ENCODE peak calls at places on chromosomes 5 and 9, in seven cellular contexts. One of them, this sample, is unnamed.

GRCh38 chr5:45385321-45386058 is 310.7 kb downstream of the HCN1 start:
- DNase-seq in stimulated activated CD4-positive, alpha-beta T cell treated with anti-CD3 and anti-CD28 coated beads, Interleukin-4, amount 100 ng/mL, for 1 hour: no peak
- DNase-seq in naive thymus-derived CD8-positive, alpha-beta T cell: no peak
- DNase-seq in RWPE1: peak
- DNase-seq in cardiac muscle cell: peak
- DNase-seq in H54: peak
- DNase-seq in neural crest cell: no peak
- DNase-seq in this sample: no peak

GRCh38 chr5:163677092-163677491 is 171.7 kb downstream of the MAT2B start:
- DNase-seq in H54: no peak
- DNase-seq in RWPE1: no peak
- DNase-seq in neural crest cell: no peak
- DNase-seq in cardiac muscle cell: no peak
- DNase-seq in stimulated activated CD4-positive, alpha-beta T cell treated with anti-CD3 and anti-CD28 coated beads, Interleukin-4, amount 100 ng/mL, for 1 hour: no peak
- DNase-seq in naive thymus-derived CD8-positive, alpha-beta T cell: no peak
- DNase-seq in this sample: no peak

GRCh38 chr5:154242442-154242841 is 51.9 kb downstream of the GALNT10 start:
- DNase-seq in neural crest cell: no peak
- DNase-seq in cardiac muscle cell: no peak
- DNase-seq in H54: no peak
- DNase-seq in naive thymus-derived CD8-positive, alpha-beta T cell: no peak
- DNase-seq in RWPE1: no peak
- DNase-seq in stimulated activated CD4-positive, alpha-beta T cell treated with anti-CD3 and anti-CD28 coated beads, Interleukin-4, amount 100 ng/mL, for 1 hour: no peak
- DNase-seq in this sample: no peak

GRCh38 chr9:106883626-106884190 is 20.7 kb downstream of the ZNF462 start:
- DNase-seq in stimulated activated CD4-positive, alpha-beta T cell treated with anti-CD3 and anti-CD28 coated beads, Interleukin-4, amount 100 ng/mL, for 1 hour: no peak
- DNase-seq in H54: no peak
- DNase-seq in naive thymus-derived CD8-positive, alpha-beta T cell: no peak
- DNase-seq in neural crest cell: no peak
- DNase-seq in RWPE1: no peak
- DNase-seq in cardiac muscle cell: peak
- DNase-seq in this sample: no peak

GRCh38 chr5:147432323-147432722 is 77.5 kb downstream of the DPYSL3 start:
- DNase-seq in naive thymus-derived CD8-positive, alpha-beta T cell: no peak
- DNase-seq in stimulated activated CD4-positive, alpha-beta T cell treated with anti-CD3 and anti-CD28 coated beads, Interleukin-4, amount 100 ng/mL, for 1 hour: no peak
- DNase-seq in RWPE1: no peak
- DNase-seq in cardiac muscle cell: no peak
- DNase-seq in H54: no peak
- DNase-seq in neural crest cell: no peak
- DNase-seq in this sample: no peak

GRCh38 chr5:6377121-6377520 is 1.2 kb downstream of the MED10 start:
- DNase-seq in cardiac muscle cell: peak
- DNase-seq in RWPE1: no peak
- DNase-seq in naive thymus-derived CD8-positive, alpha-beta T cell: no peak
- DNase-seq in neural crest cell: no peak
- DNase-seq in stimulated activated CD4-positive, alpha-beta T cell treated with anti-CD3 and anti-CD28 coated beads, Interleukin-4, amount 100 ng/mL, for 1 hour: no peak
- DNase-seq in H54: no peak
- DNase-seq in this sample: no peak

GRCh38 chr5:126178521-126178920 is 244.7 kb upstream of the GRAMD2B start:
- DNase-seq in RWPE1: no peak
- DNase-seq in H54: no peak
- DNase-seq in naive thymus-derived CD8-positive, alpha-beta T cell: no peak
- DNase-seq in cardiac muscle cell: peak
- DNase-seq in neural crest cell: no peak
- DNase-seq in stimulated activated CD4-positive, alpha-beta T cell treated with anti-CD3 and anti-CD28 coated beads, Interleukin-4, amount 100 ng/mL, for 1 hour: no peak
- DNase-seq in this sample: no peak

GRCh38 chr9:27129221-27129620 is 20.2 kb downstream of the TEK start:
- DNase-seq in cardiac muscle cell: peak
- DNase-seq in naive thymus-derived CD8-positive, alpha-beta T cell: no peak
- DNase-seq in H54: no peak
- DNase-seq in stimulated activated CD4-positive, alpha-beta T cell treated with anti-CD3 and anti-CD28 coated beads, Interleukin-4, amount 100 ng/mL, for 1 hour: no peak
- DNase-seq in RWPE1: no peak
- DNase-seq in neural crest cell: no peak
- DNase-seq in this sample: no peak

GRCh38 chr5:124398471-124398870 is 348.0 kb downstream of the ZNF608 start:
- DNase-seq in H54: no peak
- DNase-seq in RWPE1: no peak
- DNase-seq in cardiac muscle cell: no peak
- DNase-seq in naive thymus-derived CD8-positive, alpha-beta T cell: no peak
- DNase-seq in neural crest cell: no peak
- DNase-seq in stimulated activated CD4-positive, alpha-beta T cell treated with anti-CD3 and anti-CD28 coated beads, Interleukin-4, amount 100 ng/mL, for 1 hour: no peak
- DNase-seq in this sample: no peak

GRCh38 chr9:89145086-89145485 is 33.5 kb downstream of the SHC3 start:
- DNase-seq in stimulated activated CD4-positive, alpha-beta T cell treated with anti-CD3 and anti-CD28 coated beads, Interleukin-4, amount 100 ng/mL, for 1 hour: no peak
- DNase-seq in RWPE1: no peak
- DNase-seq in H54: no peak
- DNase-seq in cardiac muscle cell: peak
- DNase-seq in neural crest cell: no peak
- DNase-seq in naive thymus-derived CD8-positive, alpha-beta T cell: no peak
- DNase-seq in this sample: no peak

GRCh38 chr9:79694208-79694607 is 122.4 kb downstream of the TLE4 start:
- DNase-seq in neural crest cell: no peak
- DNase-seq in H54: no peak
- DNase-seq in RWPE1: no peak
- DNase-seq in naive thymus-derived CD8-positive, alpha-beta T cell: no peak
- DNase-seq in stimulated activated CD4-positive, alpha-beta T cell treated with anti-CD3 and anti-CD28 coated beads, Interleukin-4, amount 100 ng/mL, for 1 hour: no peak
- DNase-seq in cardiac muscle cell: no peak
- DNase-seq in this sample: no peak